ENCODE peak calls at places on chromosomes 4 and X, in seven cellular contexts. I, E, Q, Z, K, V and L are unnamed samples.

GRCh38 chr4:10096201-10096975 is 20.2 kb downstream of the WDR1 start:
- DNase-seq in I (peak; percentile 40), E (peak; percentile 69), Q (peak; percentile 84), Z (peak; percentile 60), K (peak; percentile 86), V (peak; percentile 47), L (peak; percentile 86)

GRCh38 chr4:1869530-1870327 is 1.5 kb upstream of the NSD2 start:
- DNase-seq in I (no peak), E (no peak), Q (no peak), Z (no peak), K (no peak), V (no peak), L (no peak)

GRCh38 chrX:49230500-49231232 is 2.5 kb downstream of the CACNA1F start:
- DNase-seq in I (no peak), E (no peak), Q (no peak), Z (peak; percentile 88), K (no peak), V (no peak), L (peak; percentile 78)

GRCh38 chrX:9873952-9874351 is 87.7 kb downstream of the SHROOM2 start:
- DNase-seq in I (no peak), E (no peak), Q (peak; percentile 59), Z (peak; percentile 31), K (no peak), V (peak; percentile 44), L (peak; percentile 56)

GRCh38 chr4:57658188-57658587 is 548.0 kb upstream of the IGFBP7 start:
- DNase-seq in I (no peak), E (no peak), Q (no peak), Z (no peak), K (no peak), V (no peak), L (no peak)

GRCh38 chr4:182089326-182089725 is 153.9 kb upstream of the TENM3 start:
- DNase-seq in I (no peak), E (no peak), Q (no peak), Z (no peak), K (no peak), V (no peak), L (no peak)

GRCh38 chr4:108029321-108029720 is 39.6 kb downstream of the HADH start:
- DNase-seq in I (no peak), E (no peak), Q (no peak), Z (no peak), K (no peak), V (no peak), L (no peak)

GRCh38 chrX:11759172-11759460 is 1.1 kb downstream of the MSL3 start:
- DNase-seq in I (no peak), E (no peak), Q (no peak), Z (no peak), K (no peak), V (no peak), L (no peak)

GRCh38 chr4:151887151-151887815 is 126.5 kb upstream of the GATB start:
- DNase-seq in I (no peak), E (no peak), Q (peak; percentile 49), Z (no peak), K (peak; percentile 19), V (no peak), L (peak; percentile 35)

GRCh38 chrX:8314881-8315280 is 143.8 kb upstream of the VCX2 start:
- DNase-seq in I (no peak), E (no peak), Q (no peak), Z (no peak), K (no peak), V (no peak), L (no peak)

GRCh38 chrX:19443886-19444530 is 71.3 kb downstream of the MAP3K15 start:
- DNase-seq in I (no peak), E (no peak), Q (no peak), Z (no peak), K (no peak), V (no peak), L (no peak)

GRCh38 chr4:133148690-133149363 is at the start of gene PCDH10:
- DNase-seq in I (peak; percentile 85), E (peak; percentile 40), Q (no peak), Z (peak; percentile 73), K (peak; percentile 92), V (peak; percentile 70), L (peak; percentile 78)

GRCh38 chr4:3766207-3766790 is at the start of gene ADRA2C:
- DNase-seq in I (no peak), E (no peak), Q (no peak), Z (no peak), K (no peak), V (peak; percentile 19), L (no peak)

GRCh38 chrX:80578518-80579105 is 158.4 kb downstream of the TENT5D start:
- DNase-seq in I (no peak), E (no peak), Q (peak; percentile 32), Z (no peak), K (no peak), V (no peak), L (peak; percentile 13)

GRCh38 chr4:74944354-74944793 is 11.5 kb downstream of the PARM1 start:
- DNase-seq in I (no peak), E (no peak), Q (no peak), Z (peak; percentile 63), K (no peak), V (peak; percentile 10), L (no peak)

GRCh38 chr4:42397635-42398447 is 553 bp downstream of the SHISA3 start:
- DNase-seq in I (no peak), E (no peak), Q (peak; percentile 29), Z (no peak), K (no peak), V (no peak), L (peak; percentile 38)

GRCh38 chrX:44951572-44952067 is 78.6 kb downstream of the KDM6A start:
- DNase-seq in I (no peak), E (no peak), Q (no peak), Z (no peak), K (no peak), V (no peak), L (no peak)

GRCh38 chr4:89294583-89295244 is 12.9 kb downstream of the GPRIN3 start:
- DNase-seq in I (no peak), E (no peak), Q (no peak), Z (no peak), K (no peak), V (no peak), L (peak; percentile 10)

GRCh38 chr4:5940470-5941203 is 47.8 kb upstream of the CRMP1 start:
- DNase-seq in I (no peak), E (no peak), Q (peak; percentile 57), Z (no peak), K (no peak), V (no peak), L (no peak)

GRCh38 chr4:22458112-22458511 is 57.8 kb downstream of the ADGRA3 start:
- DNase-seq in I (no peak), E (no peak), Q (no peak), Z (no peak), K (no peak), V (no peak), L (no peak)

GRCh38 chr4:5894266-5894665 is 1.4 kb upstream of the CRMP1 start:
- DNase-seq in I (no peak), E (no peak), Q (no peak), Z (no peak), K (no peak), V (no peak), L (no peak)

GRCh38 chr4:6104541-6105130 is 86.4 kb upstream of the C4orf50 start:
- DNase-seq in I (no peak), E (no peak), Q (no peak), Z (no peak), K (no peak), V (no peak), L (no peak)

GRCh38 chrX:48715066-48715465 is 18.5 kb downstream of the SUV39H1 start:
- DNase-seq in I (no peak), E (no peak), Q (peak; percentile 18), Z (no peak), K (no peak), V (no peak), L (no peak)

GRCh38 chr4:150782921-150783320 is 201.0 kb downstream of the MAB21L2 start:
- DNase-seq in I (no peak), E (no peak), Q (no peak), Z (no peak), K (no peak), V (no peak), L (no peak)

GRCh38 chr4:54556081-54556480 is 101.7 kb upstream of the KIT start:
- DNase-seq in I (no peak), E (no peak), Q (no peak), Z (no peak), K (no peak), V (no peak), L (no peak)

DNA sequence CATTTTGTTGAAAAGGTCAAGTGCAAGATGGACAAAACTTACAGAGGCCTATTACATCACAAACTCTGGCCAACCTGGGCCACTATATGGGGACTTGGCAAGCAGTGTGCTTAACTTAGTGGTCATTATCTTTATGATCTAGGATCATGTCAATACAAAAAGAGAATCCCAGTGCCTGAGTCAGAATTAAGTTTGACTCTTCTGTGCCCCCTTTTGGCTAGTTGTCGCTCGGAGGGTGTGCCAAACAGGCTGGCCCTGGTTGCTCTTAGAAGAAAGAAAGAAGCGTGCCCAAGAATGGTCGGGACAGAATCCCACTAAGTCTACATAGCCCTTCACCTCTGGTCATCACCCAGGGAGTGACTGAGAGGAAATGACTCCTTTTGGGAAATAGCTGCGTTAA is 100.1 kb downstream of the EIF4E start:
- DNase-seq in I (no peak), E (no peak), Q (peak; percentile 28), Z (peak; percentile 27), K (no peak), V (no peak), L (no peak)
- TF ChIP-seq CTCF in I (no peak), E (peak; percentile 13), Q (peak; percentile 21), Z (no peak), K (no peak), V (peak; percentile 11), L (no peak)

DNA sequence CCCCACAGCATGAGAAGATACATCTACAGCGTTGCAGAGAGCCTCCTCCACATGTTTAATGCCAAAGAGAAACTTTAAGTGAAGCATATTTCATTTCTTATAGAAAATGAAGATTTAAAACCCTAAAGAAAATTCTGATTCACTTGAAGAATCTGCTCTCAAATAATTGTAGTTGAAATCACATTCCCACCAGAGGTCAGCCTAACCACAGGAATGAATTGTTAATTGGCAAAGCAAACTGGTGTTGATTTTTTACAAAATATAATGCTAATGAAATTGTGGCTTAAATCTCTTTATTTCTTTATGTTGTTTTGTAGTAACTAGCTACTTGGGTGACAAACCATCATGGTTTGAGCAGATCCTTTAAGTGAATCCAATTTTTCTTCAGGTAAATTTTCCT is 31.1 kb upstream of the WDR17 start:
- DNase-seq in I (no peak), E (peak; percentile 10), Q (peak; percentile 27), Z (no peak), K (peak; percentile 50), V (no peak), L (no peak)
- TF ChIP-seq CTCF in I (peak; percentile 64), E (peak; percentile 38), Q (no peak), Z (peak; percentile 24), K (peak; percentile 14), V (peak; percentile 56), L (peak; percentile 13)

DNA sequence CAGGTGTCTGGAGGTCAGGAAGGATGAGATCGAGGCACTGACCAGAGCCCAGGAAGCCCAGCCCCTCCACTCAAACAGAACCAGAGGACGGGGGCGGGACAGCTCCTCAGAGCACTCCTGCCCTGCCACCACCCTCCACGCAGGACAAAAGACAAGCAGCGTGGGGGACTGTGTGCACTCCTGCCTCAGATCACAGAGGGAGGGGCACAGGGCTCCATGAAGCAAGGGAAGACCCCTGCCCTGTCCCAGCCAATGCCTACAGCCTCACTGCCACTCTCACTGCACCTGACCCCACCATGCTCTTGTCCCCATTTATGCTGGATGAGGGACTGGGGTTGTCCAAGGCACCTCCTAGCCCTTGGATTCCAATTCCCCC is 169.0 kb downstream of the AFAP1 start:
- DNase-seq in I (no peak), E (no peak), Q (no peak), Z (no peak), K (no peak), V (no peak), L (no peak)
- TF ChIP-seq CTCF in I (no peak), E (no peak), Q (no peak), Z (no peak), K (no peak), V (no peak), L (no peak)

GRCh38 chrX:14051416-14051815 is 21.7 kb upstream of the GEMIN8 start:
- DNase-seq in I (no peak), E (no peak), Q (no peak), Z (no peak), K (no peak), V (no peak), L (no peak)
- TF ChIP-seq CTCF in I (no peak), E (no peak), Q (no peak), Z (no peak), K (no peak), V (peak; percentile 47), L (no peak)